ENCODE peak calls at places on chromosomes 6 and 20, in nine cellular contexts. P, E, V, I, H, G, L, C and D are unnamed samples.

GRCh38 chr20:4681971-4682370 is 39.7 kb upstream of the PRND start:
- DNase-seq in P (peak), E (peak), V (no peak), I (no peak), H (no peak), G (no peak), L (peak), C (no peak), D (no peak)

GRCh38 chr20:57782631-57783041 is 72.8 kb upstream of the PMEPA1 start:
- DNase-seq in P (no peak), E (no peak), V (no peak), I (no peak), H (no peak), G (no peak), L (no peak), C (peak), D (peak)

GRCh38 chr6:108771421-108771820 is 76.8 kb upstream of the ARMC2 start:
- DNase-seq in P (no peak), E (peak), V (no peak), I (no peak), H (no peak), G (no peak), L (no peak), C (no peak), D (no peak)

GRCh38 chr20:4684837-4685413 is 36.8 kb upstream of the PRND start:
- DNase-seq in P (peak), E (peak), V (no peak), I (no peak), H (peak), G (no peak), L (peak), C (no peak), D (peak)

GRCh38 chr6:28643017-28643740 is 117.5 kb downstream of the GPX5 start:
- DNase-seq in P (peak), E (peak), V (peak), I (peak), H (peak), G (peak), L (peak), C (no peak), D (peak)

GRCh38 chr20:20003088-20003954 is 13.8 kb upstream of the NAA20 start:
- DNase-seq in P (no peak), E (no peak), V (no peak), I (no peak), H (no peak), G (no peak), L (peak), C (no peak), D (no peak)

GRCh38 chr6:6452002-6452401 is 131.5 kb upstream of the F13A1 start:
- DNase-seq in P (no peak), E (no peak), V (no peak), I (no peak), H (no peak), G (no peak), L (no peak), C (no peak), D (no peak)

GRCh38 chr20:19889011-19889953 is 127.9 kb upstream of the NAA20 start:
- DNase-seq in P (peak), E (peak), V (no peak), I (no peak), H (peak), G (no peak), L (peak), C (no peak), D (peak)

GRCh38 chr6:110528051-110528929 is 51.9 kb upstream of the SLC22A16 start:
- DNase-seq in P (peak), E (peak), V (peak), I (peak), H (peak), G (peak), L (peak), C (no peak), D (no peak)

GRCh38 chr6:498795-499231 is 107.3 kb downstream of the IRF4 start:
- DNase-seq in P (peak), E (no peak), V (no peak), I (no peak), H (peak), G (no peak), L (peak), C (no peak), D (no peak)

GRCh38 chr6:15588966-15589634 is 73.7 kb downstream of the DTNBP1 start:
- DNase-seq in P (peak), E (peak), V (no peak), I (no peak), H (peak), G (no peak), L (peak), C (no peak), D (no peak)

GRCh38 chr6:124753562-124753961 is 208.7 kb upstream of the RNF217 start:
- DNase-seq in P (no peak), E (no peak), V (no peak), I (no peak), H (no peak), G (peak), L (no peak), C (no peak), D (no peak)

GRCh38 chr6:44102527-44102926 is 24.7 kb downstream of the MRPL14 start:
- DNase-seq in P (no peak), E (no peak), V (no peak), I (peak), H (peak), G (no peak), L (no peak), C (no peak), D (peak)

GRCh38 chr20:22808628-22809027 is 224.3 kb upstream of the FOXA2 start:
- DNase-seq in P (no peak), E (no peak), V (no peak), I (no peak), H (no peak), G (no peak), L (no peak), C (no peak), D (no peak)

GRCh38 chr6:121965739-121966138 is 433.7 kb upstream of the HSF2 start:
- DNase-seq in P (no peak), E (peak), V (no peak), I (no peak), H (no peak), G (no peak), L (no peak), C (no peak), D (no peak)